ENCODE peak calls at places on chromosomes 13 and 19, in six cellular contexts. U is Panc1, B is H1, Z is upper lobe of left lung, S is HCT116, X is transverse colon. F is an unnamed sample.

GRCh38 chr19:6099633-6100032 is 10.7 kb downstream of the RFX2 start:
- DNase-seq in U (no peak), B (no peak), Z (no peak), S (no peak), X (no peak), F (no peak)

GRCh38 chr13:21476893-21477472 is 17.9 kb upstream of the ZDHHC20 start:
- DNase-seq in U (peak), B (peak), Z (peak), S (peak), X (peak), F (peak)

GRCh38 chr13:21663197-21663596 is 7.7 kb upstream of the FGF9 start:
- DNase-seq in U (no peak), B (no peak), Z (no peak), S (no peak), X (peak), F (no peak)

GRCh38 chr19:55255618-55256423 is 3.0 kb downstream of the PPP6R1 start:
- DNase-seq in U (no peak), B (no peak), Z (no peak), S (no peak), X (peak), F (no peak)

GRCh38 chr13:52980695-52981094 is 47.9 kb upstream of the OLFM4 start:
- DNase-seq in U (no peak), B (no peak), Z (no peak), S (no peak), X (no peak), F (no peak)

GRCh38 chr19:5308471-5309437 is 31.9 kb downstream of the PTPRS start:
- DNase-seq in U (no peak), B (no peak), Z (peak), S (peak), X (peak), F (peak)

GRCh38 chr13:25095862-25096453 is at the start of gene PABPC3:
- DNase-seq in U (no peak), B (no peak), Z (no peak), S (no peak), X (no peak), F (no peak)

GRCh38 chr13:93941444-93941843 is 538.0 kb downstream of the DCT start:
- DNase-seq in U (no peak), B (no peak), Z (no peak), S (no peak), X (no peak), F (no peak)

GRCh38 chr19:35792312-35792711 is 16.9 kb downstream of the ARHGAP33 start:
- DNase-seq in U (no peak), B (no peak), Z (no peak), S (no peak), X (no peak), F (no peak)

GRCh38 chr13:42355118-42355840 is 83.3 kb downstream of the AKAP11 start:
- DNase-seq in U (no peak), B (no peak), Z (no peak), S (no peak), X (no peak), F (no peak)

GRCh38 chr19:19105365-19106060 is 32.8 kb downstream of the TMEM161A start:
- DNase-seq in U (no peak), B (no peak), Z (no peak), S (peak), X (peak), F (peak)

GRCh38 chr13:79483302-79483701 is 2.3 kb downstream of the NDFIP2 start:
- DNase-seq in U (no peak), B (no peak), Z (no peak), S (no peak), X (no peak), F (no peak)

GRCh38 chr19:3665681-3666544 is 34.4 kb downstream of the PIP5K1C start:
- DNase-seq in U (peak), B (no peak), Z (peak), S (no peak), X (peak), F (peak)

GRCh38 chr19:4352701-4353121 is 9.3 kb downstream of the MPND start:
- DNase-seq in U (no peak), B (no peak), Z (no peak), S (no peak), X (no peak), F (no peak)

GRCh38 chr19:29485293-29485692 is 40.5 kb upstream of the VSTM2B start:
- DNase-seq in U (no peak), B (no peak), Z (peak), S (no peak), X (no peak), F (peak)

GRCh38 chr13:28636078-28636477 is 22.9 kb upstream of the POMP start:
- DNase-seq in U (no peak), B (no peak), Z (no peak), S (no peak), X (no peak), F (no peak)

GRCh38 chr13:41767801-41768200 is 193.1 kb downstream of the VWA8 start:
- DNase-seq in U (no peak), B (no peak), Z (no peak), S (no peak), X (no peak), F (no peak)

GRCh38 chr13:29754486-29754806 is 96.0 kb downstream of the UBL3 start:
- DNase-seq in U (no peak), B (no peak), Z (no peak), S (peak), X (no peak), F (no peak)

GRCh38 chr19:40750285-40751064 is at the start of gene ACTMAP:
- DNase-seq in U (peak), B (peak), Z (peak), S (peak), X (peak), F (peak)

GRCh38 chr19:11208526-11209471 is 11.5 kb upstream of the KANK2 start:
- DNase-seq in U (no peak), B (no peak), Z (no peak), S (no peak), X (no peak), F (no peak)

GRCh38 chr19:34555447-34555846 is 73.9 kb downstream of the WTIP start:
- DNase-seq in U (no peak), B (no peak), Z (no peak), S (peak), X (no peak), F (no peak)

GRCh38 chr19:49892716-49893115 is 4.0 kb downstream of the IL4I1 start:
- DNase-seq in U (no peak), B (no peak), Z (no peak), S (no peak), X (no peak), F (no peak)
- TF ChIP-seq POLR2AphosphoS5 in U (no peak), B (no peak), Z (no peak), S (no peak), X (no peak), F (no peak)

GRCh38 chr13:97318532-97318931 is 96.4 kb downstream of the MBNL2 start:
- DNase-seq in U (no peak), B (no peak), Z (no peak), S (no peak), X (no peak), F (no peak)
- H3K4me3 ChIP-seq in U (no peak), B (no peak), Z (no peak), S (no peak), X (no peak), F (no peak)

GRCh38 chr13:23681253-23681652 is 111.0 kb downstream of the TNFRSF19 start:
- DNase-seq in U (no peak), B (no peak), Z (no peak), S (no peak), X (no peak), F (no peak)
- H3K27ac ChIP-seq in U (no peak), B (no peak), Z (no peak), S (no peak), X (no peak), F (no peak)

DNA sequence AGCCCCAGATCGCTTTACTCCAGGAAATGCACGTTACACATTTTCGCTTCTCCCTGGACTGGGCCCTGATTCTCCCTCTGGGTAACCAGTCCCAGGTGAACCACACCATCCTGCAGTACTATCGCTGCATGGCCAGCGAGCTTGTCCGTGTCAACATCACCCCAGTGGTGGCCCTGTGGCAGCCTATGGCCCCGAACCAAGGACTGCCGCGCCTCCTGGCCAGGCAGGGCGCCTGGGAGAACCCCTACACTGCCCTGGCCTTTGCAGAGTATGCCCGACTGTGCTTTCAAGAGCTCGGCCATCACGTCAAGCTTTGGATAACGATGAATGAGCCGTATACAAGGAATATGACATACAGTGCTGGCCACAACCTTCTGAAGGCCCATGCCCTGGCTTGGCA is 44.6 kb downstream of the KL start:
- DNase-seq in U (no peak), B (no peak), Z (no peak), S (no peak), X (no peak), F (no peak)
- TF ChIP-seq POLR2AphosphoS5 in U (no peak), B (no peak), Z (no peak), S (no peak), X (no peak), F (no peak)

GRCh38 chr13:113448885-113449692 is 4.2 kb downstream of the ADPRHL1 start:
- DNase-seq in U (peak), B (no peak), Z (peak), S (peak), X (peak), F (no peak)
- H3K4me3 ChIP-seq in U (peak), B (no peak), Z (peak), S (peak), X (no peak), F (peak)

F was measured in prostate gland.